ENCODE peak calls at places on chromosomes 4 and X, in four cellular contexts. N is H9, S is H1, G is mesendoderm. P is an unnamed sample.

GRCh38 chr4:107044170-107044569 is 8.1 kb upstream of the DKK2 start:
- DNase-seq in N (no peak), S (no peak), G (peak; percentile 13), P (no peak)

GRCh38 chr4:41339812-41340809 is 83.4 kb downstream of the UCHL1 start:
- DNase-seq in N (peak; percentile 66), S (no peak), G (peak; percentile 93), P (peak; percentile 34)

GRCh38 chr4:118086334-118086733 is 52.0 kb downstream of the NDST3 start:
- DNase-seq in N (no peak), S (no peak), G (peak; percentile 80), P (peak; percentile 31)

GRCh38 chr4:98955229-98955628 is 26.3 kb upstream of the EIF4E start:
- DNase-seq in N (no peak), S (no peak), G (no peak), P (no peak)

GRCh38 chr4:29423836-29424721 is 1296.1 kb upstream of the PCDH7 start:
- DNase-seq in N (no peak), S (no peak), G (peak; percentile 33), P (peak; percentile 95)

GRCh38 chr4:1470816-1471442 is 64.7 kb upstream of the NKX1-1 start:
- DNase-seq in N (no peak), S (no peak), G (no peak), P (no peak)

GRCh38 chr4:109977854-109978501 is 65.3 kb downstream of the EGF start:
- DNase-seq in N (no peak), S (no peak), G (peak; percentile 44), P (peak; percentile 60)

GRCh38 chr4:112109455-112110425 is 35.5 kb upstream of the FAM241A start:
- DNase-seq in N (no peak), S (no peak), G (no peak), P (peak; percentile 44)

GRCh38 chr4:140426610-140427103 is 791 bp downstream of the CLGN start:
- DNase-seq in N (no peak), S (no peak), G (peak; percentile 78), P (no peak)

GRCh38 chr4:144905286-144905685 is 192.7 kb downstream of the ANAPC10 start:
- DNase-seq in N (no peak), S (no peak), G (peak; percentile 10), P (no peak)

GRCh38 chrX:54695231-54695630 is 102.8 kb downstream of the ITIH6 start:
- DNase-seq in N (no peak), S (no peak), G (peak; percentile 7), P (peak; percentile 3)

GRCh38 chr4:163111588-163111987 is 55.1 kb downstream of the NAF1 start:
- DNase-seq in N (no peak), S (no peak), G (peak; percentile 53), P (peak; percentile 26)

GRCh38 chrX:44155126-44155525 is 181.9 kb upstream of the NDP start:
- DNase-seq in N (no peak), S (no peak), G (no peak), P (no peak)

GRCh38 chr4:94595880-94596483 is 144.2 kb downstream of the PDLIM5 start:
- DNase-seq in N (no peak), S (no peak), G (peak; percentile 57), P (peak; percentile 74)

GRCh38 chrX:9867214-9867613 is 81.0 kb downstream of the SHROOM2 start:
- DNase-seq in N (no peak), S (no peak), G (no peak), P (no peak)

GRCh38 chr4:121307441-121308327 is 73.1 kb downstream of the QRFPR start:
- DNase-seq in N (peak; percentile 58), S (peak; percentile 7), G (peak; percentile 86), P (peak; percentile 34)

GRCh38 chr4:56658410-56659003 is 22.6 kb downstream of the HOPX start:
- DNase-seq in N (no peak), S (no peak), G (no peak), P (no peak)

GRCh38 chr4:139815646-139816601 is 150.3 kb downstream of the MGST2 start:
- DNase-seq in N (peak; percentile 41), S (no peak), G (peak; percentile 96), P (peak; percentile 90)

GRCh38 chr4:150232029-150232428 is 153.8 kb downstream of the DCLK2 start:
- DNase-seq in N (no peak), S (no peak), G (no peak), P (no peak)

GRCh38 chrX:70479970-70480659 is 35.5 kb downstream of the DLG3 start:
- DNase-seq in N (peak; percentile 36), S (no peak), G (peak; percentile 34), P (no peak)

GRCh38 chr4:2468464-2469191 is at the start of gene RNF4:
- DNase-seq in N (peak; percentile 96), S (peak; percentile 77), G (peak; percentile 98), P (peak; percentile 95)

GRCh38 chrX:310621-311155 is 7.9 kb downstream of the GTPBP6 start:
- DNase-seq in N (no peak), S (no peak), G (no peak), P (no peak)

GRCh38 chrX:107733686-107734085 is 41.9 kb downstream of the TSC22D3 start:
- DNase-seq in N (no peak), S (no peak), G (no peak), P (no peak)

GRCh38 chr4:3387943-3388348 is 53.8 kb upstream of the HGFAC start:
- DNase-seq in N (no peak), S (no peak), G (peak; percentile 34), P (peak; percentile 23)

GRCh38 chr4:74451214-74451661 is 6.3 kb downstream of the AREG start:
- DNase-seq in N (no peak), S (no peak), G (peak; percentile 66), P (peak; percentile 71)

GRCh38 chr4:37415845-37416369 is 171.4 kb downstream of the NWD2 start:
- DNase-seq in N (peak; percentile 33), S (no peak), G (peak; percentile 27), P (no peak)

GRCh38 chr4:28973591-28974350 is 1746.4 kb upstream of the PCDH7 start:
- DNase-seq in N (no peak), S (no peak), G (peak; percentile 1), P (peak; percentile 82)

GRCh38 chrX:123648028-123648810 is 84.6 kb downstream of the THOC2 start:
- DNase-seq in N (peak; percentile 81), S (peak; percentile 54), G (peak; percentile 94), P (peak; percentile 83)

GRCh38 chrX:49878128-49878833 is 1.0 kb upstream of the USP27X start:
- DNase-seq in N (no peak), S (no peak), G (peak; percentile 0), P (no peak)

DNA sequence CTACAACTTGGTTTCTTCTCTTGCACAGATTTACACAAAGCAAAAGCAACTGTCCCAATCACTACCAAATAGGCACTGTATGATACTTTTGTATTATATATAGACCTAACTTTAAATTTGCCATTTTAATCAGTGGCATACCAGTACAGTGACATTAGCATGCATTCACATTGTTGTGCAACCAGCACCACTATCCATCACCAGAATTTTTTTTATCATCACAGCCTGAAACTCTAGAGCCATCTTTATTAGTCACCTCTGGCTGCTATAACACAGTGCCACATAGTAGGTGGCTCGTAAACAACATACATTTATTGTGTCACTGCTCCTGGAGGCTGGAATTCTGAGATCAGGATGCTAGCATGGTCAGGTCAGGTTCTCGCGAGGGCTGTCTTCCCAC is 188.4 kb upstream of the GALNT7 start:
- DNase-seq in N (no peak), S (no peak), G (no peak), P (peak; percentile 11)
- H4K5ac ChIP-seq in N (no peak overlapping the region), S (no peak overlapping the region), G (no peak overlapping the region), P (no peak overlapping the region)

GRCh38 chr4:185820119-185821028 is 8.4 kb upstream of the SORBS2 start:
- DNase-seq in N (peak; percentile 49), S (no peak), G (no peak), P (no peak)
- H4K5ac ChIP-seq in N (no peak overlapping the region), S (peak overlapping the region; percentile 23), G (no peak overlapping the region), P (no peak overlapping the region)

DNA sequence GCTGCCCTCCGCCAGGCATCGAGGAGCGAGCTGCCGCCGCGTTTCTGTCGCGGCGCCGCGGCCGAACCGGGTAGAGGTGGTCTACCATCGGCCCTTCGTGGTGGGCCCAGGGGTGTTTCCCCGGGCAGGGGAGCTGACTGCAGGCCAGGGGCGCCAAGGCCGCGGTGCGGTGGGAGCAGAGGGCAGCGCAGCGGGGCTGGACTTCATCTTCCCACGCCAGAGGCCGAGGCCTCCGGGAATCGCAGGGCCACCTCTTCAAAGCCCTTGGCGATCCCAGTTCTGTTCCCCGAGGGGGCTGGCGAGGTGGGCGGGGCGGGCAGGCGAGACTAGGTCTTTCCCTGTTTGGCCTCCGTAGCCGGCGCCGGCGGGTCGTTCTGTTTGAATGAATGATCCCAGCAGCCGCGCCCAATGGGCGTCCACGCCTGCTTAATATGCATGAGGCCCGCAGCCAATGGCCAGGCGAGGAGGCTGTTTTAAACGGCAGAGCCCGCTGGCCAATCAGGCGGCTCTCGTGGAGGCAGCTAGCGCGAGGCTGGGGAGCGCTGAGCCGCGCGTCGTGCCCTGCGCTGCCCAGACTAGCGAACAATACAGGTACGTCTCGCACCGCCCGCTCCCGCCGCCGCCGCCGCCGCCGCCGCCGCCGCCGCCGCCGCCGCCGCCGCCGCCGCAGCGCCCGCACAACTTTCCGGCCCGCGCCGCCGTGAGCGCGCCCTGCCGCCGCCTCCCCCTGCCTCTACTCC is at the start of gene HMGB3:
- DNase-seq in N (peak; percentile 97), S (peak; percentile 85), G (peak; percentile 98), P (peak; percentile 86)
- H4K5ac ChIP-seq in N (no peak within 1 kb of the TSS), S (peak within 1 kb of the TSS; percentile 61), G (no peak within 1 kb of the TSS), P (no peak within 1 kb of the TSS)

GRCh38 chrX:101659601-101660063 is at the start of gene ARMCX2:
- DNase-seq in N (peak; percentile 62), S (no peak), G (peak; percentile 74), P (peak; percentile 69)

GRCh38 chrX:101657495-101657894 is 2.2 kb downstream of the ARMCX2 start:
- DNase-seq in N (no peak), S (no peak), G (no peak), P (no peak)

GRCh38 chrX:101655540-101655939 is 4.1 kb downstream of the ARMCX2 start:
- DNase-seq in N (no peak), S (no peak), G (no peak), P (no peak)

GRCh38 chrX:101656817-101657216 is 2.8 kb downstream of the ARMCX2 start:
- DNase-seq in N (no peak), S (no peak), G (no peak), P (no peak)

GRCh38 chrX:101658661-101659477 is 781 bp downstream of the ARMCX2 start:
- DNase-seq in N (peak; percentile 73), S (no peak), G (peak; percentile 81), P (peak; percentile 40)
- H4K5ac ChIP-seq in N (no peak overlapping the region), S (peak overlapping the region; percentile 21), G (no peak overlapping the region), P (peak overlapping the region; percentile 78)

GRCh38 chr4:83177182-83177581 is 62.7 kb upstream of the PLAC8 start:
- DNase-seq in N (no peak), S (no peak), G (no peak), P (no peak)
- H4K5ac ChIP-seq in N (no peak overlapping the region), S (no peak overlapping the region), G (no peak overlapping the region), P (no peak overlapping the region)